ENCODE peak calls at places on chromosome 14, in five cellular contexts. F, G, U, K and A are unnamed samples.

GRCh38 chr14:105477659-105478623 is 3.3 kb downstream of the CRIP2 start:
- DNase-seq in F (no peak), G (no peak), U (no peak), K (peak), A (no peak)

GRCh38 chr14:100547633-100548294 is 39.5 kb downstream of the BEGAIN start:
- DNase-seq in F (no peak), G (no peak), U (no peak), K (peak), A (peak)

GRCh38 chr14:94110552-94111181 is at the start of gene IFI27:
- DNase-seq in F (peak), G (no peak), U (no peak), K (no peak), A (peak)

GRCh38 chr14:103562385-103563088 is at the start of the genes BAG5 and COA8:
- DNase-seq in F (peak), G (no peak), U (peak), K (peak), A (peak)

GRCh38 chr14:103692159-103692558 is 23.1 kb downstream of the XRCC3 start:
- DNase-seq in F (no peak), G (no peak), U (no peak), K (no peak), A (no peak)

GRCh38 chr14:60956632-60957031 is 24.2 kb downstream of the TRMT5 start:
- DNase-seq in F (no peak), G (no peak), U (no peak), K (no peak), A (no peak)

GRCh38 chr14:58465425-58465824 is 37.9 kb downstream of the KIAA0586 start:
- DNase-seq in F (peak), G (no peak), U (peak), K (no peak), A (peak)

GRCh38 chr14:62081012-62081612 is 318.9 kb downstream of the SNAPC1 start:
- DNase-seq in F (no peak), G (no peak), U (no peak), K (peak), A (no peak)

GRCh38 chr14:34425095-34425851 is 36.8 kb downstream of the SPTSSA start:
- DNase-seq in F (no peak), G (no peak), U (no peak), K (no peak), A (no peak)

GRCh38 chr14:33343016-33343415 is 404.3 kb downstream of the NPAS3 start:
- DNase-seq in F (peak), G (peak), U (no peak), K (no peak), A (no peak)

GRCh38 chr14:98474900-98475299 is 797.1 kb downstream of the BCL11B start:
- DNase-seq in F (no peak), G (no peak), U (no peak), K (no peak), A (no peak)